ENCODE peak calls at places on chromosomes 1 and 21, in four cellular contexts. O, I, T and W are unnamed samples.

GRCh38 chr1:171427852-171428471 is 57.4 kb upstream of the PRRC2C start:
- DNase-seq in I (no peak), T (no peak), O (no peak), W (peak)

GRCh38 chr1:207336559-207337467 is 15.3 kb downstream of the CD55 start:
- DNase-seq in T (no peak), O (no peak), I (no peak), W (peak)

GRCh38 chr21:43305811-43306311 is 121.1 kb downstream of the SIK1 start:
- DNase-seq in O (no peak), I (peak), T (no peak), W (no peak)

GRCh38 chr1:34053660-34054059 is 111.4 kb downstream of the CSMD2 start:
- DNase-seq in I (no peak), T (no peak), O (no peak), W (no peak)

GRCh38 chr1:204102029-204102611 is 29.2 kb downstream of the SOX13 start:
- DNase-seq in T (no peak), I (no peak), O (no peak), W (peak)

GRCh38 chr1:84406209-84406917 is 8.1 kb downstream of the DNASE2B start:
- DNase-seq in I (no peak), O (no peak), T (no peak), W (peak)

GRCh38 chr1:162922196-162922595 is 61.2 kb upstream of the CCDC190 start:
- DNase-seq in O (no peak), T (no peak), I (no peak), W (no peak)

GRCh38 chr1:96688737-96689136 is 32.8 kb upstream of the PTBP2 start:
- DNase-seq in O (no peak), T (no peak), I (no peak), W (no peak)